ENCODE peak calls at places on chromosomes 2 and 18, in seven cellular contexts. D is HAP-1, T is sigmoid colon, X is stomach, J is GM23248, H is bronchial epithelial cell, C is upper lobe of right lung. Z is an unnamed sample.

GRCh38 chr18:57054891-57055290 is 92.0 kb upstream of the BOD1L2 start:
- DNase-seq in X (no peak), H (peak; percentile 26), J (no peak), D (no peak), T (no peak), C (no peak), Z (no peak)

GRCh38 chr18:36158261-36158867 is 28.7 kb downstream of the ELP2 start:
- DNase-seq in C (no peak), D (no peak), J (peak; percentile 85), T (no peak), H (no peak), X (no peak), Z (no peak)

GRCh38 chr2:132677661-132678060 is 7.7 kb upstream of the LYPD1 start:
- DNase-seq in T (no peak), H (no peak), J (peak; percentile 45), X (no peak), D (no peak), C (no peak), Z (no peak)

GRCh38 chr2:207113403-207113802 is 52.3 kb downstream of the KLF7 start:
- DNase-seq in C (no peak), X (no peak), D (no peak), J (peak; percentile 31), H (peak; percentile 39), T (no peak), Z (no peak)

GRCh38 chr2:225512873-225513580 is 113.5 kb downstream of the NYAP2 start:
- DNase-seq in X (no peak), C (no peak), H (peak; percentile 60), T (no peak), J (peak; percentile 6), D (no peak), Z (no peak)

GRCh38 chr18:58682429-58683069 is 11.3 kb downstream of the MALT1 start:
- DNase-seq in C (no peak), T (no peak), X (peak; percentile 70), J (peak; percentile 67), D (peak; percentile 22), H (peak; percentile 80), Z (peak; percentile 57)

GRCh38 chr18:23401400-23402347 is 51.4 kb upstream of the RIOK3 start:
- DNase-seq in C (peak; percentile 65), H (no peak), X (peak; percentile 56), T (no peak), J (no peak), D (peak; percentile 15), Z (no peak)

GRCh38 chr18:72720116-72720515 is 147.7 kb downstream of the NETO1 start:
- DNase-seq in D (no peak), X (no peak), H (no peak), T (no peak), C (no peak), J (no peak), Z (no peak)

GRCh38 chr2:200765139-200765951 is 46.4 kb upstream of the BZW1 start:
- DNase-seq in D (no peak), T (no peak), J (peak; percentile 92), X (no peak), H (peak; percentile 98), C (no peak), Z (no peak)

GRCh38 chr2:237165405-237166276 is 80.0 kb downstream of the COPS8 start:
- DNase-seq in D (no peak), C (no peak), X (no peak), T (no peak), H (peak; percentile 45), J (peak; percentile 67), Z (no peak)

GRCh38 chr2:240394549-240394948 is 40.9 kb upstream of the GPC1 start:
- DNase-seq in T (peak; percentile 46), J (no peak), X (no peak), H (no peak), D (no peak), C (peak; percentile 35), Z (no peak)

GRCh38 chr2:132953771-132954170 is 283.8 kb upstream of the LYPD1 start:
- DNase-seq in X (no peak), C (no peak), T (no peak), D (no peak), H (no peak), J (no peak), Z (no peak)

GRCh38 chr2:14577843-14578242 is 54.7 kb upstream of the LRATD1 start:
- DNase-seq in H (peak; percentile 41), C (no peak), D (no peak), J (no peak), X (no peak), T (no peak), Z (no peak)

GRCh38 chr2:120702061-120702460 is 33.6 kb upstream of the GLI2 start:
- DNase-seq in X (no peak), T (peak; percentile 21), H (no peak), D (no peak), J (no peak), C (peak; percentile 19), Z (no peak)

GRCh38 chr2:229408356-229408755 is 137.3 kb upstream of the PID1 start:
- DNase-seq in T (peak; percentile 83), J (peak; percentile 95), C (no peak), H (peak; percentile 99), X (peak; percentile 38), D (no peak), Z (no peak)

GRCh38 chr2:220585241-220585640 is 957.8 kb downstream of the SLC4A3 start:
- DNase-seq in H (no peak), J (peak; percentile 71), D (no peak), X (no peak), T (no peak), C (no peak), Z (no peak)

GRCh38 chr2:158580760-158581159 is 124.0 kb downstream of the PKP4 start:
- DNase-seq in D (no peak), C (no peak), T (no peak), J (no peak), H (no peak), X (no peak), Z (no peak)

GRCh38 chr2:231244382-231245252 is 46.2 kb downstream of the ARMC9 start:
- DNase-seq in H (no peak), J (no peak), X (peak; percentile 49), C (no peak), D (no peak), T (no peak), Z (no peak)

GRCh38 chr2:196944570-196944969 is 18.1 kb upstream of the PGAP1 start:
- DNase-seq in T (no peak), D (no peak), C (no peak), X (no peak), H (no peak), J (no peak), Z (no peak)

GRCh38 chr2:230874876-230875275 is 10.1 kb downstream of the ITM2C start:
- DNase-seq in D (no peak), J (no peak), C (no peak), T (no peak), H (no peak), X (peak; percentile 19), Z (no peak)

GRCh38 chr2:84383271-84383670 is 75.8 kb downstream of the SUCLG1 start:
- DNase-seq in J (no peak), X (no peak), D (no peak), T (no peak), H (no peak), C (no peak), Z (no peak)

GRCh38 chr18:61531182-61531581 is 198.0 kb downstream of the CDH20 start:
- DNase-seq in D (no peak), J (no peak), H (no peak), X (no peak), C (no peak), T (no peak), Z (peak; percentile 40)

GRCh38 chr2:7013761-7014160 is 96.5 kb downstream of the RNF144A start:
- DNase-seq in J (peak; percentile 57), C (no peak), X (no peak), T (no peak), H (no peak), D (no peak), Z (no peak)

GRCh38 chr2:227864161-227864756 is 7.2 kb upstream of the DAW1 start:
- DNase-seq in H (no peak), J (peak; percentile 80), C (no peak), T (no peak), D (no peak), X (no peak), Z (no peak)
- H3K4me3 ChIP-seq in H (no peak overlapping the region), J (peak overlapping the region; percentile 35), C (no peak overlapping the region), T (no peak overlapping the region), D (no peak overlapping the region), X (no peak overlapping the region), Z (no peak overlapping the region)

GRCh38 chr2:44954306-44954901 is 12.9 kb downstream of the SIX3 start:
- DNase-seq in D (no peak), J (no peak), H (no peak), T (no peak), C (no peak), X (no peak), Z (no peak)
- H3K27me3 ChIP-seq in D (no peaks in the 10 kb centered on the region), J (peaks cover 50% of the 10 kb centered on the region), H (peaks cover 33% of the 10 kb centered on the region), T (peaks cover 91% of the 10 kb centered on the region), C (peaks cover 69% of the 10 kb centered on the region), X (peaks cover 69% of the 10 kb centered on the region), Z (peaks cover 98% of the 10 kb centered on the region)

GRCh38 chr2:46319711-46320110 is 22.5 kb downstream of the EPAS1 start:
- DNase-seq in C (no peak), X (no peak), T (no peak), H (no peak), J (no peak), D (no peak), Z (no peak)

GRCh38 chr2:46317092-46317486 is 19.9 kb downstream of the EPAS1 start:
- DNase-seq in D (no peak), T (no peak), H (no peak), X (no peak), C (no peak), J (no peak), Z (no peak)

GRCh38 chr2:46323671-46324207 is 26.5 kb downstream of the EPAS1 start:
- DNase-seq in T (no peak), H (peak; percentile 87), X (no peak), J (peak; percentile 44), D (no peak), C (no peak), Z (no peak)

GRCh38 chr2:46318579-46319460 is 21.6 kb downstream of the EPAS1 start:
- DNase-seq in X (no peak), T (no peak), C (no peak), D (no peak), H (peak; percentile 83), J (no peak), Z (no peak)

GRCh38 chr2:46320141-46320567 is 22.9 kb downstream of the EPAS1 start:
- DNase-seq in J (peak; percentile 76), H (no peak), C (no peak), T (no peak), D (no peak), X (no peak), Z (no peak)
- H3K4me3 ChIP-seq in J (peak overlapping the region; percentile 57), H (no peak overlapping the region), C (peak overlapping the region; percentile 19), T (no peak overlapping the region), D (no peak overlapping the region), X (no peak overlapping the region), Z (peak overlapping the region; percentile 11)

DNA sequence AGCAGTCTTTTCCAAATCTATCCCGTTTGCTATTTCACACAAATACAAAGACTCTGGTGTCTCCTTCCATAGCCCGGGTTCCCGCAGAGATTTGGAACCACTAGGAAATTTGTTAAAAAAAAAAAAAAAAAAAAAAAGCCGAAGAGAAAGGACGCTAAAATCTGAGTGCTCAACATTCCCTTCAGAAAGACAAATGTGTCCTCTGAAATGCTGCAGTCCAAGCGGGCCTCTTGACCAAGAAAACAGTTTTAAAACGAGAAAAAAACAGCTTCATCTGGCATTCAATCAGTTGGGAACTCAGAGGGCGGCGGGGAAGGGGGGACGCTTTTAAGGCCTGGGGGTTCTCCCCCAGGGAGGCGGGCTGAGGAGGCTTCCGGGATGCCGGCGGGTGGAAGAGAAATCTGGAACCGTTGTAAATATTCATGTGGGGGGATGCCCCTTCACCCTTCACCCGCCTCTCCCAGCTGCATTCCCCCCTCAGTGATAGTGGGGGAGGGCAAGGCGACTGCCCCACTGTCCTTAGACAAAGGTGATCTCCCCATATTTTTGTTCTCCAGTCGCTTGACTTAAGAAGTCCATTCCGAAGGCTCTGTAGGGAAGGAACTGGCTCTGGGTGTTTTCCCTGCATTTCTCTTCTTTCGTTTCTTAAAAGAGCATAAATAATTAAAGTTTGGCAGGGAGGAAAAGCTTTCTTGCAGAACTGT is 3.3 kb upstream of the HOXD11 start:
- DNase-seq in J (peak; percentile 50), H (no peak), X (no peak), C (no peak), T (peak; percentile 65), D (no peak), Z (no peak)
- H3K27me3 ChIP-seq in J (no peaks in the 10 kb centered on the region), H (peaks cover 76% of the 10 kb centered on the region), X (peaks cover 99% of the 10 kb centered on the region), C (peaks cover 98% of the 10 kb centered on the region), T (peaks cover 83% of the 10 kb centered on the region), D (peaks cover 2% of the 10 kb centered on the region), Z (peaks cover 99% of the 10 kb centered on the region)

Z was measured in left ventricle myocardium inferior.